ENCODE peak calls at places on chromosomes 11 and 22, in five cellular contexts. Z, O, X, W and K are unnamed samples.

GRCh38 chr11:130672911-130673310 is 224.5 kb downstream of the ADAMTS15 start:
- DNase-seq in X (no peak), O (no peak), Z (no peak), W (no peak), K (no peak)

GRCh38 chr11:15988693-15989231 is 367.6 kb downstream of the SOX6 start:
- DNase-seq in Z (no peak), O (no peak), X (no peak), W (no peak), K (no peak)

GRCh38 chr11:69630009-69630870 is 10.7 kb upstream of the CCND1 start:
- DNase-seq in X (no peak), W (no peak), Z (no peak), O (no peak), K (no peak)

GRCh38 chr11:65087216-65087615 is 3.2 kb downstream of the ZFPL1 start:
- DNase-seq in O (no peak), X (no peak), W (no peak), Z (no peak), K (no peak)

GRCh38 chr22:20532256-20532993 is 25.0 kb downstream of the MED15 start:
- DNase-seq in Z (peak), W (no peak), X (no peak), O (no peak), K (no peak)

GRCh38 chr11:60917267-60917666 is 3.3 kb downstream of the TMEM109 start:
- DNase-seq in X (no peak), W (no peak), Z (no peak), O (no peak), K (no peak)

GRCh38 chr11:61337706-61338268 is 4.8 kb downstream of the TKFC start:
- DNase-seq in O (no peak), X (no peak), Z (no peak), W (no peak), K (no peak)

GRCh38 chr22:50610041-50610451 is 9.5 kb downstream of the MAPK8IP2 start:
- DNase-seq in Z (no peak), W (no peak), O (no peak), X (no peak), K (no peak)

GRCh38 chr11:79393362-79394043 is 47.3 kb downstream of the TENM4 start:
- DNase-seq in X (no peak), W (no peak), Z (no peak), O (no peak), K (no peak)

GRCh38 chr11:116384876-116385275 is 387.9 kb downstream of the BUD13 start:
- DNase-seq in Z (no peak), W (no peak), X (no peak), O (no peak), K (no peak)

GRCh38 chr22:43974028-43974545 is 18.8 kb downstream of the SAMM50 start:
- DNase-seq in O (no peak), W (no peak), X (no peak), Z (no peak), K (no peak)

GRCh38 chr22:19713228-19713627 is 1.1 kb upstream of the SEPTIN5 start:
- DNase-seq in X (no peak), W (no peak), Z (no peak), O (no peak), K (no peak)

GRCh38 chr11:60964801-60965200 is 6.7 kb upstream of the CD6 start:
- DNase-seq in O (no peak), X (no peak), Z (no peak), W (no peak), K (no peak)

GRCh38 chr11:59706518-59707285 is 6.9 kb downstream of the OR10V1 start:
- DNase-seq in W (peak), Z (no peak), X (peak), O (peak), K (no peak)

DNA sequence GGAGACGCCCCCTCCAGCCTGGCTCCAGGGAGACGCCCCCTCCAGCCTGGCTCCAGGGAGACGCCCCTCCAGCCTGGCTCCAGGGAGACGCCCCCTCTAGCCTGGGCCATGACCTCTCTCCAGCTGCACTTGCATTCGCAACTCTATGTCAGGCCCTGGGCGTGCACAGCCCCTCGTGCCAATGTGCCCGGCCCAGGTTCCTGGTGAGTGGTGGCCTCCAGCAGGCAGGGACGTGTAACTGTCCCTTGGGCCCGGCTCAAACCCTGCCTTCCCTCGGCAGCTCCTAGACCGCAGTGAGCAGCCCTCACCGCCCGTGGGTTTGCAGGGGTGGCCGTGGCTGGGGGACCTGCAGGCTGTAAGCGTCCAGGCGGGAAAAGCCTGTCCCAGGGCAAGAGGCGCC is 6.8 kb downstream of the MUC6 start:
- DNase-seq in W (no peak), Z (no peak), O (no peak), X (no peak), K (no peak)
- TF ChIP-seq CTCF in W (no peak), Z (no peak), O (no peak), X (no peak), K (no peak)

DNA sequence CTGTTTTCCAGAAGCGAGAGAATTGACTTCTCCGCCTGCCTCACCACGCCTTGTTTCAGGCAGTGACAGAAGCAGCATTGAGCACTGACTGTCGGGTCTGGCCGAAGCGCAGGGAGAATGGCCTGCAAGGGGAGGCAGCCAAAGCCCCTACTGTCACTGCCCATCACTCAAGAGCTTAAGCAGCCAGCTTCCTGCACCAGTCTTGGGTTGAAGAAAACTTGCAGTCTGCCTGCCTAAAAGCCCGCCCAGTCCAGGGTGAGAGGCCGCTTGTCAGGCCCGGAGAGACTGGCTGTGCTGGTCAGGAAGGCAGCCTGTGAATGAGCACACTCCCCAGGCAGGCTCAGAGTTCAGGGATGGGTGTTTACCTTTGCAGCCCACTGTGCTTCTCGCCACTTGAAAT is 108.3 kb downstream of the PKNOX2 start:
- DNase-seq in X (no peak), W (no peak), Z (no peak), O (no peak), K (no peak)
- TF ChIP-seq CTCF in X (no peak), W (no peak), Z (no peak), O (no peak), K (no peak)

GRCh38 chr22:17893900-17894299 is 119.6 kb upstream of the BID start:
- DNase-seq in Z (no peak), O (peak), X (no peak), W (no peak), K (no peak)

GRCh38 chr22:17890245-17890671 is 116.0 kb upstream of the BID start:
- DNase-seq in X (no peak), W (no peak), O (peak), Z (no peak), K (no peak)

GRCh38 chr22:17888855-17889254 is 114.6 kb upstream of the BID start:
- DNase-seq in X (no peak), O (no peak), Z (no peak), W (no peak), K (no peak)

GRCh38 chr22:17890892-17891291 is 116.6 kb upstream of the BID start:
- DNase-seq in Z (no peak), X (no peak), O (no peak), W (no peak), K (no peak)

DNA sequence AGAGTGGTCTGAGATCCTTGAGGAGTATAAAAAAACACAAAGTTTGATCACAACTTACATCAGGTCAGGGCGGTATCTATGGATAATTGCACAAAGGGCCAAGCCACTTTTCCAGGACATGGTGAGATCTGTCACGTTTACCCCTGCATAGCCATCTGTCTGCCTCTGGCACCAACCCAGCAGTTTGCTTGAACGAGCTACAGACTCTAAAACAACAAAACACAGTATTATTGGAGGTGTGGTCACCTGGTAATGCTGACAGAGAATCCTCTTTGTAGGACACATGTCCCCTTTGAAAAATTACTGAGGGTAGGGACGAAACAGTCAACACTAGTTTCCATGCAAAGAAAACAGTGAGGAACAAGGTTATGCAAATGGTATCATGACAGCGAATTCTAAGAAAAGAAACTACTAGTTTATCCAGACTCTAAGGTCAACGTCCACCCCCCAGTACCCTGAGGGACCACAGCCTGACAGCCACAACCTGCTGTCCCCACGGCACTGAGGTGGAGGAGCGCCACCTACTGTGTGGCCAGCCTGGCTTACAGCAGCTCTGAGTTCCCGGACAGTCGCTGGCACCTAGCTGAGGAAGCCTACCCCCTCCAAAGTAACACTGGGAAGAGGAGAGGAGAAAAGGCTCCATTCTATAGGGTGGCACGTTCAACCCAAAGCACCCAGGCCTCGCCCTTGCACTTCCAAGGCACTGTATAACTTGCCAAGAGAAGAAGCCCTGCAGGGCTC is 117.3 kb upstream of the BID start:
- DNase-seq in Z (no peak), O (peak), X (no peak), W (no peak), K (no peak)
- TF ChIP-seq CTCF in Z (peak), O (peak), X (no peak), W (peak), K (peak)

DNA sequence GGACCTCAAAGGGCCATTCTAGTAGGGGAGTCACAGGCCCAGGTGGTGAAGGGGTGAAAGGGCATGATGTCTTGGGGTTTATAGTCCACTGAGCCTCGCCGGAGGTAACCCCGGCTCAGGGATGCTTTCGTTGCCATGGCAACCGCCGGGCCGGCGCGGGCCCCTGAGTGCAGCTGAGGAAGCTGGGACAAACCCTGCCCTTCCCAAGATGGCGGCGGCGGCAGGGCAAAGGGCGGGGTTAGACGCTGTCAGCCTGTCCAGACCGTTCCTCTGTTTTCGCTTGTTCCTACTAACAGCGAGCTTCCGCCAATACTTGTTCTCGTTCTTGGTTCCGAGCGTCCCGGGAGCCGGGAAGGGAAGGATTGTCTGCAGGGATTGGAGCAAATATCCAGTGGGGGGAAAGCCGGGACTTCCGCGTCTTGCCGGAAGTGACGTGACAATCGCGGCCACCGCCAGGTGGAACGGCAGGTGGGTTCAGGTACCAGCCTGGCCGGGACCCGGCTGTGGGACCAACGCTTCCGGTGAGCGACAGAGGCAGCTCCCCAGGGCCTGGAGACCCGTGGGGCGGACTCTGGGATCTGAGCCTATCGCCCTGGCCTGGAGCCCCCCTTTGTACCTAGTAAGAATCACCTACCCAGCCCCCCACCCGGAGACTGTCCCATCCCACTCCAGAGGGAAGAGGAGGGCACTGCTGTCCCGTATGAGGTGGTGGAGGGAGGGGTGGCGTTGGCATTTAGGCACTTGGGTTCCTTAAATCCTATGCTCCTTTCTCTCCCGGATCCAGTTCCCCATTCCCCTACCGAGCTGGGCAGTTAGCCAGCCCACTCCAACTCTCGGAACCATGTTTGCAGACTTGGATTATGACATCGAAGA is at the start of gene PICK1:
- DNase-seq in Z (peak), W (peak), O (peak), X (peak), K (peak)
- TF ChIP-seq CTCF in Z (no peak), W (peak), O (no peak), X (no peak), K (no peak)

GRCh38 chr11:92022499-92022898 is 202.1 kb upstream of the FAT3 start:
- DNase-seq in W (no peak), Z (no peak), X (no peak), O (no peak), K (no peak)
- TF ChIP-seq CTCF in W (no peak), Z (no peak), X (no peak), O (no peak), K (no peak)